ENCODE peak calls at places on chromosomes 4 and X, in seven cellular contexts. C, O, N, D, Z, S and Q are unnamed samples.

GRCh38 chr4:139711461-139711860 is 45.8 kb downstream of the MGST2 start:
- DNase-seq in C (no peak), O (no peak), N (no peak), D (peak), Z (no peak), S (no peak), Q (peak)

GRCh38 chr4:62531731-62532130 is 1331.6 kb downstream of the ADGRL3 start:
- DNase-seq in C (no peak), O (no peak), N (no peak), D (no peak), Z (peak), S (no peak), Q (no peak)

GRCh38 chr4:27278615-27279014 is 418.0 kb downstream of the STIM2 start:
- DNase-seq in C (no peak), O (peak), N (peak), D (peak), Z (peak), S (no peak), Q (peak)

GRCh38 chrX:71098302-71098701 is 2.7 kb downstream of the FOXO4 start:
- DNase-seq in C (peak), O (peak), N (peak), D (peak), Z (peak), S (peak), Q (peak)

GRCh38 chrX:13689519-13690211 is 737 bp downstream of the RAB9A start:
- DNase-seq in C (peak), O (peak), N (peak), D (peak), Z (no peak), S (no peak), Q (peak)

GRCh38 chr4:3791910-3792542 is 25.8 kb downstream of the ADRA2C start:
- DNase-seq in C (no peak), O (no peak), N (peak), D (peak), Z (peak), S (peak), Q (peak)

GRCh38 chr4:5750052-5750950 is 39.3 kb downstream of the EVC start:
- DNase-seq in C (no peak), O (peak), N (no peak), D (no peak), Z (no peak), S (no peak), Q (no peak)

GRCh38 chr4:10022346-10023049 is 1.2 kb upstream of the SLC2A9 start:
- DNase-seq in C (no peak), O (no peak), N (no peak), D (peak), Z (no peak), S (no peak), Q (peak)

GRCh38 chr4:151928112-151928511 is 167.3 kb upstream of the GATB start:
- DNase-seq in C (no peak), O (no peak), N (no peak), D (no peak), Z (no peak), S (no peak), Q (no peak)

GRCh38 chr4:65482410-65482809 is 187.9 kb downstream of the EPHA5 start:
- DNase-seq in C (no peak), O (peak), N (peak), D (peak), Z (no peak), S (no peak), Q (peak)

GRCh38 chrX:56554870-56555269 is 8.6 kb upstream of the UBQLN2 start:
- DNase-seq in C (no peak), O (no peak), N (no peak), D (no peak), Z (no peak), S (no peak), Q (no peak)

GRCh38 chrX:26558719-26559386 is 342.9 kb downstream of the MAGEB5 start:
- DNase-seq in C (no peak), O (no peak), N (no peak), D (no peak), Z (peak), S (no peak), Q (no peak)

GRCh38 chr4:156981262-156981661 is 9.7 kb upstream of the PDGFC start:
- DNase-seq in C (no peak), O (peak), N (no peak), D (no peak), Z (no peak), S (no peak), Q (no peak)

GRCh38 chr4:77817304-77818076 is 1.7 kb downstream of the CNOT6L start:
- DNase-seq in C (no peak), O (peak), N (no peak), D (peak), Z (no peak), S (no peak), Q (peak)

GRCh38 chrX:20218809-20219505 is 47.8 kb downstream of the RPS6KA3 start:
- DNase-seq in C (peak), O (no peak), N (no peak), D (no peak), Z (no peak), S (no peak), Q (no peak)

GRCh38 chr4:84530449-84530848 is 31.4 kb upstream of the NKX6-1 start:
- DNase-seq in C (no peak), O (peak), N (no peak), D (no peak), Z (no peak), S (no peak), Q (no peak)

GRCh38 chr4:147370473-147370872 is 110.4 kb upstream of the EDNRA start:
- DNase-seq in C (no peak), O (peak), N (peak), D (peak), Z (no peak), S (no peak), Q (peak)

GRCh38 chr4:37244583-37245390 is at the start of gene NWD2:
- DNase-seq in C (no peak), O (no peak), N (no peak), D (no peak), Z (peak), S (peak), Q (no peak)

GRCh38 chrX:10158279-10158939 is 1.6 kb downstream of the CLCN4 start:
- DNase-seq in C (no peak), O (no peak), N (no peak), D (no peak), Z (peak), S (peak), Q (peak)

GRCh38 chr4:102449751-102450352 is 51.3 kb upstream of the NFKB1 start:
- DNase-seq in C (no peak), O (peak), N (peak), D (peak), Z (peak), S (no peak), Q (peak)

GRCh38 chrX:134294548-134294947 is 57.6 kb downstream of the CCDC160 start:
- DNase-seq in C (no peak), O (peak), N (peak), D (peak), Z (no peak), S (no peak), Q (peak)

GRCh38 chrX:39253551-39253950 is 452.3 kb downstream of the MID1IP1 start:
- DNase-seq in C (no peak), O (no peak), N (peak), D (peak), Z (no peak), S (no peak), Q (peak)

GRCh38 chrX:73830489-73831414 is 267.8 kb downstream of the CHIC1 start:
- DNase-seq in C (no peak), O (no peak), N (no peak), D (no peak), Z (no peak), S (no peak), Q (no peak)

GRCh38 chr4:82123934-82124333 is 249.9 kb downstream of the HNRNPD start:
- DNase-seq in C (no peak), O (no peak), N (no peak), D (no peak), Z (no peak), S (no peak), Q (no peak)

GRCh38 chrX:48490661-48491060 is 14.7 kb downstream of the FTSJ1 start:
- DNase-seq in C (no peak), O (peak), N (peak), D (peak), Z (no peak), S (no peak), Q (peak)

GRCh38 chr4:153140294-153140693 is 63.9 kb upstream of the TRIM2 start:
- DNase-seq in C (no peak), O (no peak), N (no peak), D (no peak), Z (no peak), S (no peak), Q (no peak)

GRCh38 chrX:138711399-138712347 is at the start of gene FGF13:
- DNase-seq in C (peak), O (peak), N (peak), D (peak), Z (peak), S (peak), Q (peak)

GRCh38 chrX:131987252-131987651 is 35.9 kb upstream of the STK26 start:
- DNase-seq in C (no peak), O (no peak), N (no peak), D (peak), Z (no peak), S (no peak), Q (no peak)

DNA sequence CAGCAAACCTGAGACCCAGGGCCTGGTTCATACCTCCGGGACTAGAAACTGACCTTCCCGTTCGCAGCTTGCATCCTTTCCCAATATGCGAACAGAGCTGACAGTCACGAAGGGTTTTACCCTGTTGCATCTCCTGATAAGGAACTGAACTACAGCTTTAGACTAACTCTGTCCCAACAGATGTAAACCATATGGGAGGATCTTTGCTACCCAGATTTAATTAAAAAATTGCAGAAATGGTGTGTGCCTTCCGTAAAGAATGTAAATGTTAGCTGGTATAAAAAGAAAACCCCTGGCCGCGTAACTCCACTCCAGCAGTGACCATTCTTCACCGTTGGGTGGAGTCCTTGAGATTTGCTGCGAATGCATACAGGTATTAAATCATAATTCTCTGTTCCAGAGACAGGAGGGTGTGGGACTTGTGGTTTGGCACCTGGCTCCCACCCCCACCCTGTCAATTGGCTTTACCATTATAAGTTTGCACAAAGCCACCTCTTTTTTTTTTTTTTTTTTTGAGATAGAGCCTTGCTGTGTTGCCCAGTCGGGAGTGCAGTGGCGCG is 40.6 kb upstream of the SORCS2 start:
- DNase-seq in C (no peak), O (no peak), N (peak), D (no peak), Z (no peak), S (no peak), Q (peak)
- TF ChIP-seq CTCF in C (no peak), O (no peak), N (peak), D (no peak), Z (no peak), S (no peak), Q (peak)

GRCh38 chrX:93538575-93538974 is 134.8 kb downstream of the NAP1L3 start:
- DNase-seq in C (no peak), O (peak), N (peak), D (no peak), Z (no peak), S (no peak), Q (peak)
- TF ChIP-seq CTCF in C (no peak), O (peak), N (peak), D (no peak), Z (peak), S (no peak), Q (peak)

GRCh38 chr4:154152546-154152945 is 339.1 kb downstream of the DCHS2 start:
- DNase-seq in C (no peak), O (no peak), N (no peak), D (no peak), Z (no peak), S (no peak), Q (no peak)
- TF ChIP-seq CTCF in C (no peak), O (no peak), N (no peak), D (no peak), Z (no peak), S (no peak), Q (no peak)

DNA sequence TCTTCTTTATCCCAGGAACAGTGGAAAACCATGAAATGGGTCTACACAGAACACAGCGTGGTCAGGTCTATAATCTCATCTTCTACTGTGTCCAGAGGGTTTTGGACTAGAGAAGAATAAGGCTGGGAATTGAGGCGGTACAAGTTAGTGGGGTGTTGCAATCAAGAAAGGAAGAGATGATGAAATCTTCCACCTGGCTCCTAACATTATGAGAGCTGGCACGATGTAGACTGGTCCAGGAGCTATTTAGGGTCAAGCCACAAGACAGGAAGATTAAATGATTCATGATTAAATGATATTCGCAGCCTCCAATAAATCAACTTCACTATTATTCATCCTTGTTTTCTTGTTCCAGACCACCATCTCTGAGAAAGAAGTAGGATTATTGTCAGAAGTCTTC is 88.0 kb downstream of the ARSF start:
- DNase-seq in C (no peak), O (peak), N (no peak), D (peak), Z (no peak), S (no peak), Q (peak)
- TF ChIP-seq CTCF in C (no peak), O (no peak), N (no peak), D (no peak), Z (no peak), S (no peak), Q (no peak)

GRCh38 chr4:142741995-142742394 is 104.1 kb downstream of the INPP4B start:
- DNase-seq in C (no peak), O (no peak), N (peak), D (peak), Z (no peak), S (no peak), Q (no peak)
- TF ChIP-seq CTCF in C (no peak), O (peak), N (peak), D (no peak), Z (no peak), S (no peak), Q (no peak)

GRCh38 chrX:109590176-109590575 is 34.8 kb downstream of the KCNE5 start:
- DNase-seq in C (no peak), O (no peak), N (no peak), D (no peak), Z (no peak), S (no peak), Q (no peak)

GRCh38 chrX:109585488-109585887 is 39.5 kb downstream of the KCNE5 start:
- DNase-seq in C (no peak), O (no peak), N (no peak), D (no peak), Z (no peak), S (no peak), Q (no peak)
- TF ChIP-seq CTCF in C (no peak), O (no peak), N (no peak), D (no peak), Z (no peak), S (no peak), Q (no peak)

GRCh38 chrX:105018865-105019264 is 201.6 kb downstream of the TEX13A start:
- DNase-seq in C (no peak), O (no peak), N (no peak), D (no peak), Z (no peak), S (no peak), Q (no peak)

GRCh38 chrX:105017641-105018040 is 202.9 kb downstream of the TEX13A start:
- DNase-seq in C (no peak), O (no peak), N (peak), D (peak), Z (no peak), S (no peak), Q (peak)

GRCh38 chrX:105013719-105014118 is 206.8 kb downstream of the TEX13A start:
- DNase-seq in C (no peak), O (no peak), N (no peak), D (no peak), Z (no peak), S (no peak), Q (no peak)
- TF ChIP-seq CTCF in C (no peak), O (no peak), N (no peak), D (no peak), Z (no peak), S (no peak), Q (no peak)